ENCODE peak calls at places on chromosomes 4 and X, in five cellular contexts. One of them, this sample, is unnamed. For H3K36me3, the result is how much of the 10 kb centered on the place peaks cover.

GRCh38 chr4:52982246-52982950 is 120.3 kb downstream of the RASL11B start:
- DNase-seq in Peyer's patch: no peak
- DNase-seq in body of pancreas: no peak
- DNase-seq in adrenal gland: no peak
- DNase-seq in transverse colon: no peak
- DNase-seq in this sample: no peak

GRCh38 chr4:53703267-53703655 is 112.0 kb upstream of the LNX1 start:
- DNase-seq in Peyer's patch: no peak
- DNase-seq in adrenal gland: no peak
- DNase-seq in body of pancreas: no peak
- DNase-seq in transverse colon: no peak
- DNase-seq in this sample: no peak

GRCh38 chrX:140439455-140439854 is 65.4 kb downstream of the SOX3 start:
- DNase-seq in transverse colon: no peak
- DNase-seq in Peyer's patch: no peak
- DNase-seq in adrenal gland: no peak
- DNase-seq in body of pancreas: peak
- DNase-seq in this sample: no peak

GRCh38 chr4:100314057-100314456 is 123.8 kb upstream of the DDIT4L start:
- DNase-seq in adrenal gland: no peak
- DNase-seq in body of pancreas: no peak
- DNase-seq in Peyer's patch: no peak
- DNase-seq in transverse colon: no peak
- DNase-seq in this sample: no peak

GRCh38 chr4:155974476-155974749 is 20.7 kb upstream of the CTSO start:
- DNase-seq in Peyer's patch: no peak
- DNase-seq in adrenal gland: no peak
- DNase-seq in transverse colon: no peak
- DNase-seq in body of pancreas: no peak
- DNase-seq in this sample: no peak

GRCh38 chr4:168557658-168558057 is 60.8 kb downstream of the PALLD start:
- DNase-seq in body of pancreas: no peak
- DNase-seq in adrenal gland: no peak
- DNase-seq in transverse colon: no peak
- DNase-seq in Peyer's patch: no peak
- DNase-seq in this sample: no peak

GRCh38 chrX:29762006-29762405 is 453.4 kb upstream of the MAGEB2 start:
- DNase-seq in Peyer's patch: no peak
- DNase-seq in body of pancreas: no peak
- DNase-seq in adrenal gland: no peak
- DNase-seq in transverse colon: no peak
- DNase-seq in this sample: no peak

GRCh38 chr4:114386637-114387233 is 211.9 kb upstream of the UGT8 start:
- DNase-seq in body of pancreas: no peak
- DNase-seq in adrenal gland: no peak
- DNase-seq in transverse colon: no peak
- DNase-seq in Peyer's patch: no peak
- DNase-seq in this sample: no peak

GRCh38 chrX:73556159-73556558 is 6.8 kb upstream of the CHIC1 start:
- DNase-seq in adrenal gland: no peak
- DNase-seq in Peyer's patch: no peak
- DNase-seq in body of pancreas: no peak
- DNase-seq in transverse colon: no peak
- DNase-seq in this sample: no peak

GRCh38 chrX:17738002-17738713 is 865 bp downstream of the SCML1 start:
- DNase-seq in adrenal gland: peak
- DNase-seq in Peyer's patch: peak
- DNase-seq in transverse colon: peak
- DNase-seq in body of pancreas: peak
- DNase-seq in this sample: peak

GRCh38 chr4:105896461-105896939 is 1.2 kb downstream of the NPNT start:
- DNase-seq in adrenal gland: no peak
- DNase-seq in body of pancreas: no peak
- DNase-seq in Peyer's patch: peak
- DNase-seq in transverse colon: peak
- DNase-seq in this sample: no peak

DNA sequence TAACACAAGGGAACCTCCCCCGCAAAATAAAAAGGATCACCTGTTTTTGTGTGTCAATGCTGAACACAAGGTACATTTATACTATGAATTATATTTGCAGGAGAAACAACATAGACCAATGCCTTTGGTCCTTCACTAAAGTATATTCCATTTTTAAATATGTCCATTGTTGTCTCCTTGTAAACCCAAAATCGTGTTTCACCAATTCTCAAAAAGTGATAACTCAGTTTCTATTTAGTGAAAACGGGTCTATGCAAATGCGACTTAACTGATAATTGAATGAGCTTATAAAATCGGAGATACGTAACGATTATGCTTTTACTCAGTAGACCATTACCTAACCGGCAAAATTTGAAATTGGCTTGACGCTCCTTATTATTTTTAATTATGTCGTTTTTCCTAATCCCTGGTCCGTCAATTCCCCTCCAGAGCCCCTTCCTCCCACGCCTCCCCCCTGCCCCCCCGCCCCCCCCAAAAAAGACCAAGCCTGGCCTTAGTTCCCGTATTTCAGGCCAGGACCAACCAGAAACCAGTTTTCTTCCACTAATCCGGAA is 2.0 kb downstream of the BRWD3 start:
- DNase-seq in transverse colon: no peak
- DNase-seq in body of pancreas: no peak
- DNase-seq in adrenal gland: no peak
- DNase-seq in Peyer's patch: no peak
- DNase-seq in this sample: no peak
- H3K27ac ChIP-seq in transverse colon: peak
- H3K27ac ChIP-seq in body of pancreas: peak
- H3K27ac ChIP-seq in adrenal gland: peak
- H3K27ac ChIP-seq in Peyer's patch: peak
- H3K27ac ChIP-seq in this sample: peak

GRCh38 chr4:38113551-38113950 is 153.4 kb downstream of the PTTG2 start:
- DNase-seq in body of pancreas: no peak
- DNase-seq in transverse colon: no peak
- DNase-seq in Peyer's patch: no peak
- DNase-seq in adrenal gland: no peak
- DNase-seq in this sample: no peak

GRCh38 chr4:38115601-38116000 is 155.4 kb downstream of the PTTG2 start:
- DNase-seq in Peyer's patch: no peak
- DNase-seq in body of pancreas: no peak
- DNase-seq in adrenal gland: no peak
- DNase-seq in transverse colon: no peak
- DNase-seq in this sample: no peak

GRCh38 chr4:38113136-38113535 is 152.9 kb downstream of the PTTG2 start:
- DNase-seq in Peyer's patch: no peak
- DNase-seq in adrenal gland: no peak
- DNase-seq in body of pancreas: no peak
- DNase-seq in transverse colon: no peak
- DNase-seq in this sample: no peak

GRCh38 chr4:38111717-38112116 is 151.5 kb downstream of the PTTG2 start:
- DNase-seq in adrenal gland: no peak
- DNase-seq in Peyer's patch: no peak
- DNase-seq in transverse colon: no peak
- DNase-seq in body of pancreas: no peak
- DNase-seq in this sample: no peak

GRCh38 chr4:38114435-38114834 is 154.2 kb downstream of the PTTG2 start:
- DNase-seq in transverse colon: no peak
- DNase-seq in body of pancreas: no peak
- DNase-seq in Peyer's patch: no peak
- DNase-seq in adrenal gland: no peak
- DNase-seq in this sample: no peak
- H3K36me3 ChIP-seq in transverse colon: under half
- H3K36me3 ChIP-seq in body of pancreas: under half
- H3K36me3 ChIP-seq in Peyer's patch: under half
- H3K36me3 ChIP-seq in adrenal gland: under half
- H3K36me3 ChIP-seq in this sample: under half

GRCh38 chrX:41449615-41450014 is 2.5 kb downstream of the NYX start:
- DNase-seq in adrenal gland: no peak
- DNase-seq in body of pancreas: no peak
- DNase-seq in transverse colon: no peak
- DNase-seq in Peyer's patch: no peak
- DNase-seq in this sample: no peak
- TF ChIP-seq POLR2A in adrenal gland: no peak
- TF ChIP-seq POLR2A in body of pancreas: no peak
- TF ChIP-seq POLR2A in transverse colon: no peak
- TF ChIP-seq POLR2A in Peyer's patch: no peak
- TF ChIP-seq POLR2A in this sample: no peak

DNA sequence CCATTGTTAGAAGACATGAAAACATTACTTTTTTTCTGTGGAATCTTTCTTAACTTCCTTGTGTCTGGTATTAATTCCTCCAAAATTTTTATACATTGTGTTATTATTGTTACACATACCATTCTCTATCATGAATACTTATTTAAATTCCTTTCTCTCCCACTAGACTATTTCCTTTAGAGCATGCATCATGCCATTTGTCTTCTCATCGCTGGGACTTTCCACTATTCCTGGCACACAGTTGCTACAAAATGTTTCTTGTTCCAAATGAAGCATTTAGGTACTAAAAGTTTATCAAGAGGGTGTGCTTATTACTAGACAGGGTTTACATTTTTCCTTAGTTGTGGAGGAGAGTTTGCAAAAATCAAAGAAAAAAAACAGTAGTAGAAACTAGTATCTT is 187.3 kb upstream of the TBC1D9 start:
- DNase-seq in transverse colon: no peak
- DNase-seq in Peyer's patch: no peak
- DNase-seq in adrenal gland: no peak
- DNase-seq in body of pancreas: no peak
- DNase-seq in this sample: no peak
- H3K27ac ChIP-seq in transverse colon: no peak
- H3K27ac ChIP-seq in Peyer's patch: no peak
- H3K27ac ChIP-seq in adrenal gland: no peak
- H3K27ac ChIP-seq in body of pancreas: no peak
- H3K27ac ChIP-seq in this sample: peak

DNA sequence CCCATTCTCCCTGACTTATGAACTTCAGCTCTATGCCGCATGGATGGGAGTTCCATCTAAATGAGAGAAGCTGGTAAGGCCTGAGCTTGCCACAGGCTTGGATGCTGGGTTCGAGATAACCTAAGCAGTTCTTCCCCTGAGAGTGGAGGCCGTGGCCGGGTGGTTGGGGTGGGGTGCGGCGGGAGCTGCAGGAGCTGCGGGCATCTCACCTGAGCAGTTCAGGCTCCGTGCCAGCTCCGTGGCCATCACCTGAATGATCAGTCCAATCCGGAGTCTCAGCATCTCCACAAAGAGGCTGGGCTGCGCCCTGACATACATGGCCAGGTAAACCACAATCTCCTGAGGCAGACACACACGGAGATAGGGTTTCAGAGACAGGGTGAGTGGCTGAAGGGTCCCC is 77.6 kb downstream of the PHKA2 start:
- DNase-seq in body of pancreas: no peak
- DNase-seq in adrenal gland: no peak
- DNase-seq in transverse colon: no peak
- DNase-seq in Peyer's patch: no peak
- DNase-seq in this sample: no peak
- H3K36me3 ChIP-seq in body of pancreas: under half
- H3K36me3 ChIP-seq in adrenal gland: under half
- H3K36me3 ChIP-seq in transverse colon: under half
- H3K36me3 ChIP-seq in Peyer's patch: under half
- H3K36me3 ChIP-seq in this sample: under half

DNA sequence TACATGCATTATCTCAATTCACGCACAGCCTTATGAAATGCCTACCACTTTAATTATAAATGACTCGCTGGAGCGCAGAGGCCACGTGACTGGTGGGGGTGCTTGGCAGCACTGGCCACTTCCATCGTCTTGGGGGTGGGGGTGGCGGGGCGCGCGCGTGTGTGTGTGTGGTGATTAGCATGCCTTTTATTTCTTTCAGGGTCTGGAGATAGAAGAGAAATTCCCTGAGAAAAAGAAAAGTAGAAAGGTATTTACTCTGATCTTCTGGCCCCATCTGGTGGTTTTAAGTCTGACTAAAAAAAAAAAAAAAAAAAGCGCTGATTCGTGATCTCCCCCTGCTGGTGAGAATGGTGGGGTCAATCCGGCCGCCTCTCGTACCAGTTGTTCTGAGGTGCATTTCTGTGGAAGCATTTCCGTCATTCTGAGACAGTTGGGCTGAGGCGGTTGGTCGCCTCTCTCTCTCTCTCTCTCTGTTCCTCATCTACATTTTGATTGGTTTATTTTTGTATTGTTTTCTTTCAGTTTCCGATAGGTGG is at the start of gene CCNB3:
- DNase-seq in transverse colon: peak
- DNase-seq in adrenal gland: peak
- DNase-seq in body of pancreas: peak
- DNase-seq in Peyer's patch: peak
- DNase-seq in this sample: peak
- TF ChIP-seq POLR2A in transverse colon: peak
- TF ChIP-seq POLR2A in adrenal gland: no peak
- TF ChIP-seq POLR2A in body of pancreas: peak
- TF ChIP-seq POLR2A in Peyer's patch: no peak
- TF ChIP-seq POLR2A in this sample: no peak

GRCh38 chr4:3520796-3521600 is 11.2 kb downstream of the LRPAP1 start:
- DNase-seq in transverse colon: peak
- DNase-seq in adrenal gland: no peak
- DNase-seq in body of pancreas: no peak
- DNase-seq in Peyer's patch: no peak
- DNase-seq in this sample: no peak
- H3K27ac ChIP-seq in transverse colon: no peak
- H3K27ac ChIP-seq in adrenal gland: no peak
- H3K27ac ChIP-seq in body of pancreas: no peak
- H3K27ac ChIP-seq in Peyer's patch: no peak
- H3K27ac ChIP-seq in this sample: no peak

This sample was measured in uterus.